ENCODE peak calls at places on chromosomes 6 and 20, in five cellular contexts. One of them, this sample, is unnamed.

GRCh38 chr6:163180874-163181541 is 233.5 kb upstream of the QKI start:
- DNase-seq in endothelial cell: peak; percentile 69
- DNase-seq in NCI-H446: no peak
- DNase-seq in epithelial cell of esophagus: peak; percentile 51
- DNase-seq in sciatic nerve: peak; percentile 88
- DNase-seq in this sample: no peak

GRCh38 chr6:13614126-13614925 is 809 bp upstream of the NOL7 start:
- DNase-seq in endothelial cell: peak; percentile 63
- DNase-seq in epithelial cell of esophagus: peak; percentile 57
- DNase-seq in NCI-H446: peak; percentile 35
- DNase-seq in sciatic nerve: no peak
- DNase-seq in this sample: no peak

GRCh38 chr6:106894978-106895702 is 79.4 kb downstream of the CD24 start:
- DNase-seq in sciatic nerve: no peak
- DNase-seq in endothelial cell: no peak
- DNase-seq in epithelial cell of esophagus: peak; percentile 93
- DNase-seq in NCI-H446: no peak
- DNase-seq in this sample: no peak

GRCh38 chr6:36129889-36130671 is at the start of gene MAPK13:
- DNase-seq in epithelial cell of esophagus: peak; percentile 55
- DNase-seq in sciatic nerve: no peak
- DNase-seq in NCI-H446: no peak
- DNase-seq in endothelial cell: peak; percentile 28
- DNase-seq in this sample: peak; percentile 25

GRCh38 chr20:53763707-53764415 is 170.2 kb upstream of the ZNF217 start:
- DNase-seq in sciatic nerve: no peak
- DNase-seq in NCI-H446: no peak
- DNase-seq in epithelial cell of esophagus: no peak
- DNase-seq in endothelial cell: no peak
- DNase-seq in this sample: no peak

GRCh38 chr6:154731296-154732218 is 1.7 kb upstream of the SCAF8 start:
- DNase-seq in epithelial cell of esophagus: no peak
- DNase-seq in NCI-H446: no peak
- DNase-seq in sciatic nerve: no peak
- DNase-seq in endothelial cell: no peak
- DNase-seq in this sample: no peak

GRCh38 chr20:7798176-7798575 is 142.1 kb downstream of the HAO1 start:
- DNase-seq in endothelial cell: no peak
- DNase-seq in NCI-H446: no peak
- DNase-seq in sciatic nerve: no peak
- DNase-seq in epithelial cell of esophagus: no peak
- DNase-seq in this sample: no peak

GRCh38 chr20:33657704-33658095 is 4.4 kb upstream of the C20orf144 start:
- DNase-seq in endothelial cell: no peak
- DNase-seq in sciatic nerve: no peak
- DNase-seq in epithelial cell of esophagus: no peak
- DNase-seq in NCI-H446: no peak
- DNase-seq in this sample: no peak

GRCh38 chr6:5695260-5696245 is 311.2 kb downstream of the NRN1 start:
- DNase-seq in sciatic nerve: no peak
- DNase-seq in endothelial cell: no peak
- DNase-seq in epithelial cell of esophagus: peak; percentile 79
- DNase-seq in NCI-H446: no peak
- DNase-seq in this sample: no peak